ENCODE peak calls at places on chromosomes 1 and 21, in six cellular contexts. H, Y, M, A, G and Q are unnamed samples.
A peak's percentile ranks its signal among the peaks of the same experiment; 100 is the strongest.

GRCh38 chr21:34889537-34890257 is 159.4 kb downstream of the RUNX1 start:
- DNase-seq in H (peak; percentile 69), Y (peak; percentile 94), M (peak; percentile 51), A (peak; percentile 84), G (peak; percentile 63), Q (peak; percentile 58)

GRCh38 chr1:64212023-64212422 is 8.6 kb downstream of the UBE2U start:
- DNase-seq in H (peak; percentile 80), Y (no peak), M (no peak), A (no peak), G (no peak), Q (no peak)

GRCh38 chr1:12095822-12096263 is 32.7 kb downstream of the TNFRSF8 start:
- DNase-seq in H (peak; percentile 13), Y (no peak), M (no peak), A (no peak), G (no peak), Q (peak; percentile 14)

GRCh38 chr1:224251741-224252146 is 68.7 kb downstream of the DEGS1 start:
- DNase-seq in H (no peak), Y (no peak), M (no peak), A (no peak), G (no peak), Q (peak; percentile 58)

GRCh38 chr1:222592171-222592570 is 2.4 kb upstream of the TAF1A start:
- DNase-seq in H (peak; percentile 56), Y (no peak), M (no peak), A (no peak), G (no peak), Q (peak; percentile 7)

GRCh38 chr1:243471754-243472725 is 216.2 kb downstream of the SDCCAG8 start:
- DNase-seq in H (no peak), Y (no peak), M (no peak), A (no peak), G (peak; percentile 8), Q (no peak)

GRCh38 chr1:75785320-75785963 is 614 bp upstream of the RABGGTB start:
- DNase-seq in H (no peak), Y (no peak), M (no peak), A (no peak), G (no peak), Q (no peak)

GRCh38 chr1:235946570-235946981 is 79.9 kb upstream of the LYST start:
- DNase-seq in H (peak; percentile 43), Y (no peak), M (no peak), A (no peak), G (no peak), Q (peak; percentile 78)

GRCh38 chr21:33241846-33242245 is 12.1 kb downstream of the IFNAR2 start:
- DNase-seq in H (no peak), Y (no peak), M (no peak), A (no peak), G (no peak), Q (no peak)

GRCh38 chr1:195462646-195463045 is 1145.6 kb downstream of the KCNT2 start:
- DNase-seq in H (peak; percentile 26), Y (no peak), M (no peak), A (no peak), G (no peak), Q (no peak)

GRCh38 chr1:168179411-168180147 is 817 bp downstream of the TIPRL start:
- DNase-seq in H (peak; percentile 13), Y (peak; percentile 23), M (no peak), A (no peak), G (no peak), Q (peak; percentile 32)

GRCh38 chr1:219155140-219155539 is 18.5 kb upstream of the LYPLAL1 start:
- DNase-seq in H (no peak), Y (no peak), M (no peak), A (no peak), G (no peak), Q (no peak)

GRCh38 chr1:77446841-77447555 is 165.2 kb downstream of the AK5 start:
- DNase-seq in H (peak; percentile 27), Y (no peak), M (no peak), A (no peak), G (no peak), Q (no peak)

GRCh38 chr1:157852476-157852875 is 10.9 kb upstream of the CD5L start:
- DNase-seq in H (no peak), Y (no peak), M (no peak), A (no peak), G (no peak), Q (peak; percentile 17)

GRCh38 chr1:187692799-187693198 is 864.0 kb downstream of the PLA2G4A start:
- DNase-seq in H (no peak), Y (no peak), M (no peak), A (no peak), G (peak; percentile 30), Q (no peak)

GRCh38 chr1:89957063-89957462 is 37.8 kb upstream of the ZNF326 start:
- DNase-seq in H (no peak), Y (no peak), M (no peak), A (no peak), G (no peak), Q (no peak)

GRCh38 chr1:115874929-115875328 is 34.0 kb upstream of the NHLH2 start:
- DNase-seq in H (peak; percentile 59), Y (no peak), M (no peak), A (no peak), G (no peak), Q (no peak)